ENCODE peak calls at places on chromosomes 13 and 19, in eight cellular contexts. One of them, this sample, is unnamed.

GRCh38 chr13:24008679-24009078 is 111.4 kb upstream of the C1QTNF9B start:
- DNase-seq in right cardiac atrium: no peak
- DNase-seq in Peyer's patch: no peak
- DNase-seq in DND-41: no peak
- DNase-seq in heart left ventricle: no peak
- DNase-seq in pancreas: no peak
- DNase-seq in left ventricle myocardium inferior: no peak
- DNase-seq in heart right ventricle: no peak
- DNase-seq in this sample: no peak

GRCh38 chr13:105997436-105998232 is 537.8 kb downstream of the EFNB2 start:
- DNase-seq in right cardiac atrium: no peak
- DNase-seq in Peyer's patch: no peak
- DNase-seq in DND-41: no peak
- DNase-seq in heart left ventricle: no peak
- DNase-seq in pancreas: no peak
- DNase-seq in left ventricle myocardium inferior: no peak
- DNase-seq in heart right ventricle: no peak
- DNase-seq in this sample: no peak

GRCh38 chr13:101018720-101019119 is 344.1 kb upstream of the TMTC4 start:
- DNase-seq in right cardiac atrium: no peak
- DNase-seq in Peyer's patch: no peak
- DNase-seq in DND-41: no peak
- DNase-seq in heart left ventricle: no peak
- DNase-seq in pancreas: no peak
- DNase-seq in left ventricle myocardium inferior: no peak
- DNase-seq in heart right ventricle: no peak
- DNase-seq in this sample: peak; percentile 4

GRCh38 chr13:39505151-39505550 is 97.8 kb downstream of the LHFPL6 start:
- DNase-seq in right cardiac atrium: no peak
- DNase-seq in Peyer's patch: no peak
- DNase-seq in DND-41: no peak
- DNase-seq in heart left ventricle: no peak
- DNase-seq in pancreas: no peak
- DNase-seq in left ventricle myocardium inferior: no peak
- DNase-seq in heart right ventricle: no peak
- DNase-seq in this sample: no peak

GRCh38 chr19:16397791-16398529 is 73.3 kb downstream of the KLF2 start:
- DNase-seq in right cardiac atrium: no peak
- DNase-seq in Peyer's patch: no peak
- DNase-seq in DND-41: no peak
- DNase-seq in heart left ventricle: no peak
- DNase-seq in pancreas: no peak
- DNase-seq in left ventricle myocardium inferior: no peak
- DNase-seq in heart right ventricle: no peak
- DNase-seq in this sample: no peak

GRCh38 chr13:30978981-30979956 is 46.8 kb downstream of the TEX26 start:
- DNase-seq in right cardiac atrium: peak; percentile 48
- DNase-seq in Peyer's patch: no peak
- DNase-seq in DND-41: peak; percentile 55
- DNase-seq in heart left ventricle: no peak
- DNase-seq in pancreas: peak; percentile 19
- DNase-seq in left ventricle myocardium inferior: no peak
- DNase-seq in heart right ventricle: no peak
- DNase-seq in this sample: no peak

GRCh38 chr13:32261567-32261966 is 53.6 kb downstream of the ZAR1L start:
- DNase-seq in right cardiac atrium: peak; percentile 84
- DNase-seq in Peyer's patch: no peak
- DNase-seq in DND-41: no peak
- DNase-seq in heart left ventricle: peak; percentile 76
- DNase-seq in pancreas: peak; percentile 18
- DNase-seq in left ventricle myocardium inferior: peak; percentile 69
- DNase-seq in heart right ventricle: peak; percentile 91
- DNase-seq in this sample: peak; percentile 73

GRCh38 chr13:48263196-48263595 is 30.2 kb downstream of the ITM2B start:
- DNase-seq in right cardiac atrium: no peak
- DNase-seq in Peyer's patch: no peak
- DNase-seq in DND-41: no peak
- DNase-seq in heart left ventricle: no peak
- DNase-seq in pancreas: no peak
- DNase-seq in left ventricle myocardium inferior: no peak
- DNase-seq in heart right ventricle: no peak
- DNase-seq in this sample: no peak

GRCh38 chr13:93066187-93066586 is 160.4 kb upstream of the GPC6 start:
- DNase-seq in right cardiac atrium: no peak
- DNase-seq in Peyer's patch: no peak
- DNase-seq in DND-41: no peak
- DNase-seq in heart left ventricle: no peak
- DNase-seq in pancreas: no peak
- DNase-seq in left ventricle myocardium inferior: no peak
- DNase-seq in heart right ventricle: no peak
- DNase-seq in this sample: no peak

GRCh38 chr13:24675806-24676570 is 4.2 kb upstream of the ATP12A start:
- DNase-seq in right cardiac atrium: no peak
- DNase-seq in Peyer's patch: no peak
- DNase-seq in DND-41: no peak
- DNase-seq in heart left ventricle: no peak
- DNase-seq in pancreas: no peak
- DNase-seq in left ventricle myocardium inferior: no peak
- DNase-seq in heart right ventricle: no peak
- DNase-seq in this sample: no peak

GRCh38 chr13:61358599-61358998 is 57.0 kb downstream of the PCDH20 start:
- DNase-seq in right cardiac atrium: no peak
- DNase-seq in Peyer's patch: no peak
- DNase-seq in DND-41: no peak
- DNase-seq in heart left ventricle: no peak
- DNase-seq in pancreas: no peak
- DNase-seq in left ventricle myocardium inferior: no peak
- DNase-seq in heart right ventricle: no peak
- DNase-seq in this sample: no peak

GRCh38 chr19:38290631-38291147 is 13.4 kb upstream of the C19orf33 start:
- DNase-seq in right cardiac atrium: no peak
- DNase-seq in Peyer's patch: no peak
- DNase-seq in DND-41: no peak
- DNase-seq in heart left ventricle: no peak
- DNase-seq in pancreas: peak; percentile 83
- DNase-seq in left ventricle myocardium inferior: no peak
- DNase-seq in heart right ventricle: no peak
- DNase-seq in this sample: peak; percentile 93

GRCh38 chr13:48431987-48432615 is 19.2 kb upstream of the LPAR6 start:
- DNase-seq in right cardiac atrium: no peak
- DNase-seq in Peyer's patch: no peak
- DNase-seq in DND-41: no peak
- DNase-seq in heart left ventricle: no peak
- DNase-seq in pancreas: no peak
- DNase-seq in left ventricle myocardium inferior: no peak
- DNase-seq in heart right ventricle: no peak
- DNase-seq in this sample: peak; percentile 31

GRCh38 chr13:44816701-44817684 is 172.3 kb downstream of the NUFIP1 start:
- DNase-seq in right cardiac atrium: no peak
- DNase-seq in Peyer's patch: no peak
- DNase-seq in DND-41: no peak
- DNase-seq in heart left ventricle: no peak
- DNase-seq in pancreas: no peak
- DNase-seq in left ventricle myocardium inferior: no peak
- DNase-seq in heart right ventricle: no peak
- DNase-seq in this sample: no peak

GRCh38 chr13:100892981-100893380 is 218.4 kb upstream of the TMTC4 start:
- DNase-seq in right cardiac atrium: no peak
- DNase-seq in Peyer's patch: no peak
- DNase-seq in DND-41: no peak
- DNase-seq in heart left ventricle: no peak
- DNase-seq in pancreas: no peak
- DNase-seq in left ventricle myocardium inferior: no peak
- DNase-seq in heart right ventricle: no peak
- DNase-seq in this sample: no peak

GRCh38 chr19:50187937-50188336 is 15.5 kb upstream of the MYH14 start:
- DNase-seq in right cardiac atrium: no peak
- DNase-seq in Peyer's patch: no peak
- DNase-seq in DND-41: no peak
- DNase-seq in heart left ventricle: no peak
- DNase-seq in pancreas: no peak
- DNase-seq in left ventricle myocardium inferior: no peak
- DNase-seq in heart right ventricle: no peak
- DNase-seq in this sample: no peak

GRCh38 chr19:11745871-11746270 is 7.1 kb upstream of the ZNF823 start:
- DNase-seq in right cardiac atrium: no peak
- DNase-seq in Peyer's patch: no peak
- DNase-seq in DND-41: no peak
- DNase-seq in heart left ventricle: no peak
- DNase-seq in pancreas: no peak
- DNase-seq in left ventricle myocardium inferior: no peak
- DNase-seq in heart right ventricle: no peak
- DNase-seq in this sample: no peak

GRCh38 chr19:30381366-30381765 is 9.2 kb downstream of the ZNF536 start:
- DNase-seq in right cardiac atrium: no peak
- DNase-seq in Peyer's patch: no peak
- DNase-seq in DND-41: no peak
- DNase-seq in heart left ventricle: no peak
- DNase-seq in pancreas: no peak
- DNase-seq in left ventricle myocardium inferior: no peak
- DNase-seq in heart right ventricle: no peak
- DNase-seq in this sample: no peak

GRCh38 chr13:113291997-113292862 is 4.8 kb upstream of the LAMP1 start:
- DNase-seq in right cardiac atrium: peak; percentile 71
- DNase-seq in Peyer's patch: no peak
- DNase-seq in DND-41: no peak
- DNase-seq in heart left ventricle: no peak
- DNase-seq in pancreas: no peak
- DNase-seq in left ventricle myocardium inferior: peak; percentile 28
- DNase-seq in heart right ventricle: no peak
- DNase-seq in this sample: no peak

GRCh38 chr19:18484992-18485391 is 36.9 kb downstream of the ELL start:
- DNase-seq in right cardiac atrium: no peak
- DNase-seq in Peyer's patch: no peak
- DNase-seq in DND-41: no peak
- DNase-seq in heart left ventricle: no peak
- DNase-seq in pancreas: no peak
- DNase-seq in left ventricle myocardium inferior: no peak
- DNase-seq in heart right ventricle: no peak
- DNase-seq in this sample: no peak

DNA sequence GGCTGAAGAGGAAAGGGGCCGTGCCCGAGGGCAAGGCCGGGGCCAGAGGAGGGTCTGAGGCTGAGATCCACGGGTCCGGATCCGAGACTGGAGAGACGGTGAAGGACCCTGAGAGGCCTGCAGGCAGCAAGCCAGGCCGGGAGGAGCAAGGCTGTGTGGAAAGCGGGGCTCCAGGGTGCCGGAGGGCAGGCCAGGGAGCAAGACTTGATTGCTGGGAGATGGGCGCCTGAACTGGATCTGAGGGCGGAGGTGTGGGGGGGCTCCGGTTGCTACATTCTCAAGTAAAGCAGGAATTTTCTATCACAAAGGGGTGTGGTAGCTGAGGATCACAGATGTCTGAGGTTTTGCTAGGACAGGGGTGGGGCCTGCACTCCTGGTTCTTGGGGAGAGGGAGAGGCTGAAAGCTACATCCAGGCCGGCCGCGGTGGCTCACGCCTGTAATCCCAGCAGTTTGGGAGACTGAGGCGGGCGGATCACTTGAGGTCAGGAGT is 3.8 kb downstream of the MAMSTR start:
- DNase-seq in right cardiac atrium: peak; percentile 71
- DNase-seq in Peyer's patch: no peak
- DNase-seq in DND-41: no peak
- DNase-seq in heart left ventricle: no peak
- DNase-seq in pancreas: peak; percentile 32
- DNase-seq in left ventricle myocardium inferior: no peak
- DNase-seq in heart right ventricle: no peak
- DNase-seq in this sample: no peak
- H3K27ac ChIP-seq in right cardiac atrium: peak overlapping the region; percentile 9
- H3K27ac ChIP-seq in Peyer's patch: peak overlapping the region; percentile 85
- H3K27ac ChIP-seq in DND-41: no peak overlapping the region
- H3K27ac ChIP-seq in heart left ventricle: peak overlapping the region; percentile 86
- H3K27ac ChIP-seq in pancreas: no peak overlapping the region
- H3K27ac ChIP-seq in left ventricle myocardium inferior: peak overlapping the region; percentile 90
- H3K27ac ChIP-seq in heart right ventricle: peak overlapping the region; percentile 91
- H3K27ac ChIP-seq in this sample: no peak overlapping the region

GRCh38 chr19:4585556-4585955 is 26.1 kb upstream of the SEMA6B start:
- DNase-seq in right cardiac atrium: peak; percentile 11
- DNase-seq in Peyer's patch: no peak
- DNase-seq in DND-41: no peak
- DNase-seq in heart left ventricle: no peak
- DNase-seq in pancreas: no peak
- DNase-seq in left ventricle myocardium inferior: no peak
- DNase-seq in heart right ventricle: no peak
- DNase-seq in this sample: no peak
- H3K27me3 ChIP-seq in right cardiac atrium: no peaks in the 10 kb centered on the region
- H3K27me3 ChIP-seq in Peyer's patch: no peaks in the 10 kb centered on the region
- H3K27me3 ChIP-seq in DND-41: peaks cover 28% of the 10 kb centered on the region
- H3K27me3 ChIP-seq in heart left ventricle: peaks cover 55% of the 10 kb centered on the region
- H3K27me3 ChIP-seq in pancreas: peaks cover 3% of the 10 kb centered on the region
- H3K27me3 ChIP-seq in left ventricle myocardium inferior: peaks cover 73% of the 10 kb centered on the region
- H3K27me3 ChIP-seq in heart right ventricle: peaks cover 40% of the 10 kb centered on the region
- H3K27me3 ChIP-seq in this sample: peaks cover 35% of the 10 kb centered on the region

GRCh38 chr19:4057913-4058695 is 8.6 kb downstream of the ZBTB7A start:
- DNase-seq in right cardiac atrium: peak; percentile 96
- DNase-seq in Peyer's patch: no peak
- DNase-seq in DND-41: peak; percentile 4
- DNase-seq in heart left ventricle: peak; percentile 91
- DNase-seq in pancreas: peak; percentile 70
- DNase-seq in left ventricle myocardium inferior: peak; percentile 84
- DNase-seq in heart right ventricle: peak; percentile 87
- DNase-seq in this sample: peak; percentile 90
- H3K4me1 ChIP-seq in right cardiac atrium: peaks cover 29% of the 10 kb centered on the region
- H3K4me1 ChIP-seq in Peyer's patch: peaks cover 9% of the 10 kb centered on the region
- H3K4me1 ChIP-seq in DND-41: peaks cover 8% of the 10 kb centered on the region
- H3K4me1 ChIP-seq in heart left ventricle: peaks cover 58% of the 10 kb centered on the region
- H3K4me1 ChIP-seq in pancreas: peaks cover 51% of the 10 kb centered on the region
- H3K4me1 ChIP-seq in left ventricle myocardium inferior: peaks cover 64% of the 10 kb centered on the region
- H3K4me1 ChIP-seq in heart right ventricle: peaks cover 62% of the 10 kb centered on the region
- H3K4me1 ChIP-seq in this sample: peaks cover 23% of the 10 kb centered on the region

GRCh38 chr19:45542234-45542668 is 35.0 kb downstream of the VASP start:
- DNase-seq in right cardiac atrium: no peak
- DNase-seq in Peyer's patch: no peak
- DNase-seq in DND-41: no peak
- DNase-seq in heart left ventricle: no peak
- DNase-seq in pancreas: no peak
- DNase-seq in left ventricle myocardium inferior: no peak
- DNase-seq in heart right ventricle: no peak
- DNase-seq in this sample: peak; percentile 26
- H3K27ac ChIP-seq in right cardiac atrium: no peak overlapping the region
- H3K27ac ChIP-seq in Peyer's patch: no peak overlapping the region
- H3K27ac ChIP-seq in DND-41: no peak overlapping the region
- H3K27ac ChIP-seq in heart left ventricle: no peak overlapping the region
- H3K27ac ChIP-seq in pancreas: no peak overlapping the region
- H3K27ac ChIP-seq in left ventricle myocardium inferior: no peak overlapping the region
- H3K27ac ChIP-seq in heart right ventricle: no peak overlapping the region
- H3K27ac ChIP-seq in this sample: no peak overlapping the region

DNA sequence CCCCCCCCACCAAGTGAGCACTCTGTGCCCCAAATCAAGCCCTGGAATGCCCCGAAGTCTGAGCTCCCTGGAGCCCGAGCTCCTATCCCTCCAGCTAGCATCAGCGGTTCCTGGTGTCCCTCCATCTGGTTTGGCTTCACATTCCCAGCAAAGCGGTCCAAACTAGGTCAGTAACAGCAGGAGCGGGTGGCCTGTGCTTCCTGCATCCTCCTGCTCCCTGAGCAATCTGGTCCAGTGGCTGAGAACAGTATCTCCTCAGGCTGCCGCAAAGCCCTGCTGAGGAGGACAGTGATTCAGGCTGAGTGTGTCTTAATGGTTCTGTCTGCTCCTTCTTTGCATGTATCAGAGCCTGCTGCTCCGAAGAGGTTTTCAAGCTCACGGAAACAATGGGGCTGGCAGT is 25.9 kb downstream of the RASL11A start:
- DNase-seq in right cardiac atrium: no peak
- DNase-seq in Peyer's patch: no peak
- DNase-seq in DND-41: no peak
- DNase-seq in heart left ventricle: no peak
- DNase-seq in pancreas: no peak
- DNase-seq in left ventricle myocardium inferior: no peak
- DNase-seq in heart right ventricle: no peak
- DNase-seq in this sample: no peak
- H3K27me3 ChIP-seq in right cardiac atrium: no peaks in the 10 kb centered on the region
- H3K27me3 ChIP-seq in Peyer's patch: no peaks in the 10 kb centered on the region
- H3K27me3 ChIP-seq in DND-41: peaks cover 19% of the 10 kb centered on the region
- H3K27me3 ChIP-seq in heart left ventricle: no peaks in the 10 kb centered on the region
- H3K27me3 ChIP-seq in pancreas: no peaks in the 10 kb centered on the region
- H3K27me3 ChIP-seq in left ventricle myocardium inferior: peaks cover 16% of the 10 kb centered on the region
- H3K27me3 ChIP-seq in heart right ventricle: no peaks in the 10 kb centered on the region
- H3K27me3 ChIP-seq in this sample: no peaks in the 10 kb centered on the region

This sample was measured in SJSA1.